ENCODE peak calls at places on chromosome 21, in four cellular contexts. T is HepG2, L is K562, F is GM12878. B is an unnamed sample.

GRCh38 chr21:34630536-34631143 is 15.7 kb upstream of the RCAN1 start:
- DNase-seq in T (peak), F (peak), L (peak), B (peak)

GRCh38 chr21:37060296-37060695 is 12.6 kb downstream of the PIGP start:
- DNase-seq in T (peak), F (no peak), L (no peak), B (peak)

GRCh38 chr21:28737671-28738279 is 254.9 kb downstream of the LTN1 start:
- DNase-seq in L (no peak), T (peak), F (no peak), B (no peak)

GRCh38 chr21:35559128-35559831 is 501.0 kb downstream of the SETD4 start:
- DNase-seq in L (no peak), F (no peak), T (no peak), B (no peak)

GRCh38 chr21:34558166-34558565 is 46.2 kb upstream of the KCNE1 start:
- DNase-seq in L (no peak), T (no peak), F (no peak), B (no peak)

GRCh38 chr21:29105218-29105617 is 25.2 kb upstream of the MAP3K7CL start:
- DNase-seq in F (no peak), T (peak), L (no peak), B (no peak)

GRCh38 chr21:36994501-36995189 is 11.9 kb upstream of the RIPPLY3 start:
- DNase-seq in L (no peak), T (no peak), F (no peak), B (no peak)

GRCh38 chr21:32055305-32055704 is 182.5 kb downstream of the HUNK start:
- DNase-seq in T (no peak), F (no peak), L (no peak), B (no peak)

GRCh38 chr21:34020005-34020847 is 53.2 kb upstream of the MRPS6 start:
- DNase-seq in F (peak), T (peak), L (no peak), B (peak)

GRCh38 chr21:34865922-34866271 is 183.2 kb downstream of the RUNX1 start:
- DNase-seq in F (peak), L (no peak), T (peak), B (no peak)

GRCh38 chr21:20882462-20883415 is 115.5 kb upstream of the NCAM2 start:
- DNase-seq in L (peak), T (no peak), F (no peak), B (no peak)

GRCh38 chr21:29221259-29221744 is 77.4 kb upstream of the BACH1 start:
- DNase-seq in L (no peak), T (no peak), F (no peak), B (no peak)

GRCh38 chr21:37780991-37781983 is 135.0 kb downstream of the KCNJ6 start:
- DNase-seq in F (no peak), T (no peak), L (no peak), B (no peak)

GRCh38 chr21:37828515-37828914 is 87.7 kb downstream of the KCNJ6 start:
- DNase-seq in L (no peak), F (no peak), T (no peak), B (no peak)

GRCh38 chr21:28337319-28337718 is 655.4 kb downstream of the LTN1 start:
- DNase-seq in L (no peak), T (peak), F (no peak), B (peak)

GRCh38 chr21:34552324-34553198 is 40.6 kb upstream of the KCNE1 start:
- DNase-seq in L (no peak), T (no peak), F (no peak), B (no peak)

GRCh38 chr21:36178349-36178748 is 21.7 kb downstream of the DOP1B start:
- DNase-seq in L (no peak), F (no peak), T (no peak), B (no peak)

GRCh38 chr21:25834376-25834775 is 99.6 kb downstream of the GABPA start:
- DNase-seq in T (no peak), F (no peak), L (no peak), B (no peak)

GRCh38 chr21:33968082-33968997 is 52.7 kb upstream of the ATP5PO start:
- DNase-seq in F (no peak), T (peak), L (peak), B (peak)

GRCh38 chr21:24217141-24217540 is 1390.1 kb downstream of the MRPL39 start:
- DNase-seq in F (no peak), T (no peak), L (no peak), B (no peak)

GRCh38 chr21:37874481-37874880 is 41.8 kb downstream of the KCNJ6 start:
- DNase-seq in L (no peak), T (no peak), F (no peak), B (no peak)

GRCh38 chr21:46027855-46028493 is 46.4 kb downstream of the COL6A1 start:
- DNase-seq in T (no peak), L (no peak), F (no peak), B (no peak)

GRCh38 chr21:46029201-46029924 is 47.8 kb downstream of the COL6A1 start:
- DNase-seq in L (no peak), T (no peak), F (no peak), B (no peak)

GRCh38 chr21:46024983-46025860 is 43.7 kb downstream of the COL6A1 start:
- DNase-seq in T (no peak), L (peak), F (no peak), B (no peak)

GRCh38 chr21:46031484-46031883 is 49.9 kb downstream of the COL6A1 start:
- DNase-seq in F (no peak), L (peak), T (no peak), B (no peak)

GRCh38 chr21:46028547-46029200 is 47.1 kb downstream of the COL6A1 start:
- DNase-seq in F (no peak), L (no peak), T (no peak), B (no peak)
- TF ChIP-seq SMC3 in F (no peak), L (no peak), T (no peak), B (no peak)

GRCh38 chr21:17538576-17538975 is 25.7 kb downstream of the CXADR start:
- DNase-seq in T (no peak), F (no peak), L (no peak), B (no peak)

GRCh38 chr21:17539743-17540341 is 27.0 kb downstream of the CXADR start:
- DNase-seq in L (no peak), F (no peak), T (no peak), B (no peak)

GRCh38 chr21:17539323-17539722 is 26.5 kb downstream of the CXADR start:
- DNase-seq in T (no peak), F (no peak), L (no peak), B (no peak)

GRCh38 chr21:17537299-17537698 is 24.5 kb downstream of the CXADR start:
- DNase-seq in T (no peak), F (no peak), L (no peak), B (peak)

GRCh38 chr21:17536381-17536780 is 23.5 kb downstream of the CXADR start:
- DNase-seq in F (no peak), T (no peak), L (no peak), B (no peak)
- TF ChIP-seq POLR2AphosphoS2 in F (no peak), T (no peak), L (no peak), B (no peak)

DNA sequence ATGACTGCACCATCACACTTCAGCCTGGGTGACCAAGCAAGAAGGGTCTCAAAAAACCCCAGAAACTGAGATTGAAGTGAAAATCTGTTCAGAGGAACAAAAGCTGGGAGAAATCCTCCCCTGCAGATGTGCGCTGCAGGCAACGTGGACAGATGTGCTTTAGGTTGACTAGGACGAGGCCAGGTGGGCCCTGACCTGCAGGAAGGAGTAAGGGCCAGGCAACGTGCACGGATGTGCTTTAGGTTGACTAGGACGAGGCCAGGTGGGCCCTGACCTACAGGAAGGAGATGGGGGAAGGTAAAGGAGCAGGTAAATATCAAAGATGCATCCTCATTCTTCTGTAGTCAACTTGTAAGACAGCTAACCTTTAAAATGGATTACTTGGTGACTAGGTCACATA is 2.5 kb upstream of the KRTAP12-1 start:
- DNase-seq in T (no peak), L (no peak), F (no peak), B (no peak)
- TF ChIP-seq SMC3 in T (no peak), L (no peak), F (no peak), B (no peak)

GRCh38 chr21:26923986-26924385 is 42.9 kb downstream of the ADAMTS5 start:
- DNase-seq in F (no peak), L (no peak), T (no peak), B (no peak)
- TF ChIP-seq POLR2AphosphoS2 in F (no peak), L (no peak), T (no peak), B (no peak)

GRCh38 chr21:41045534-41046268 is 122.3 kb upstream of the BACE2 start:
- DNase-seq in T (peak), F (no peak), L (peak), B (no peak)
- TF ChIP-seq SMC3 in T (no peak), F (no peak), L (no peak), B (no peak)

DNA sequence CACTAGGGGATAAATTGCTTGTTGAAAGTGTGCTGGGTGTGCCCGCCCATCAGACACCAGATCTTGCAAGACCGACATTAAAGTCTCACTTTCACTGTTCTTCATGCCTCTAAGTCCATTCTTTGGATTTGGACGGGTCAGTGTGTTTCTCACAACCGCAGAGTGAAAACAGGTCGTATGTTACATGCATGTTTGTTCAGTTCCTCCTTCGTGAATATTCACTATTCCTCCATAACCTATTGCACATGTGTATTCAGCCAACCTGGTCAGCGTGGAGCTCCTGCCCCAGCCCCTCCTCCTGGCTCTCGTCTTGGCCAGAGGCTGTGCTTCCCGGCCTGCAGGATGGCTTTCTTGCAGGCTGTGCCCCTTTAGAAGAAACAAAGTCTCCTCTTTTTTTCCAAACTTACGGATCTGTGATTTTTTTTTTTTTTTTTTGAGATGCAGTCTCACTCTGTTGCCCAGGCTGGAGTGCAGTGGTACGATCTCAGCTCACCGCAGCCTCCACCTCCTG is 2.2 kb upstream of the KRTAP10-6 start:
- DNase-seq in F (no peak), T (no peak), L (no peak), B (no peak)
- TF ChIP-seq POLR2AphosphoS2 in F (no peak), T (no peak), L (no peak), B (no peak)

GRCh38 chr21:30336596-30336995 is 898 bp downstream of the KRTAP27-1 start:
- DNase-seq in T (no peak), F (no peak), L (no peak), B (no peak)
- TF ChIP-seq SMC3 in T (no peak), F (no peak), L (no peak), B (no peak)

DNA sequence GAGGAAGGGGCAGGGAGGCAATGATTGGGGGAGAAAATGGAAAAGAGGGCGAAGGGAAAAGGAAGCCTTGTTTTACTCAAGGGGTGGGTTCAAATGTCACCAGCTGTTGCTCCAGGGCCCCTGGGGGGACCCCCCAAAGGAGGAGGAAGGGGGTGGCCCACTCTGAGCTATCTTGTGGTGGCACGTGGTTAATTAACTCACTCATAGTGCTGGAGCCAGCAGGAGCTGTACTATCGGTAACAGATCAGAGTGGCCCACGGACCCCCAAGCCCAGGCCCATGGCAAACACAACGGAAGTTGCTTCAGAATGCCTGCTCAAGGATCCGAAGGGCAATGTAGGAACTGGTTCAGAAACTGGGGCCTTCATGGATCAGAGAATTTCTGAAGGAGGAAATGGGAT is 7.2 kb downstream of the TFF2 start:
- DNase-seq in L (no peak), F (no peak), T (no peak), B (no peak)
- TF ChIP-seq POLR2AphosphoS2 in L (no peak), F (no peak), T (no peak), B (no peak)

DNA sequence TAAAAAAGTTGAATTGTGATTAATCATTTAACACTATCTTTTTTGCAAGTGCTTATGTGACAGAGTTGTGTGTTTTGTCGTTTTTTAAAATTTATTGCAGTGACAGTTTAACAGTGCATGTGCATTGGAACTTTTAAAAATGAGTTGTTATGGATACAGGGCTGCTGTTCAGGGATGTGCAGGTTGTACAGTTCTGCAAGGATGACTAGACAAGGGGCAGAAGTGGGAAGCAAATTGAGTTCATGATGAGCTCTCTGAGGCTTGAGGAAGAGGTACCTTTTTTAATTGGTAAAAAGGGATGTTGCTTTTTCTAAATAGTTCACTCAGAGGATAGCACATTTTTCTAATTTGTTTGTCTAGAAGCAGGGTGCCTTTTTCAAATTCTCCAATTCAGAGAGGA is 119.4 kb downstream of the USP25 start:
- DNase-seq in F (no peak), T (no peak), L (no peak), B (no peak)
- TF ChIP-seq SMC3 in F (no peak), T (no peak), L (no peak), B (no peak)

DNA sequence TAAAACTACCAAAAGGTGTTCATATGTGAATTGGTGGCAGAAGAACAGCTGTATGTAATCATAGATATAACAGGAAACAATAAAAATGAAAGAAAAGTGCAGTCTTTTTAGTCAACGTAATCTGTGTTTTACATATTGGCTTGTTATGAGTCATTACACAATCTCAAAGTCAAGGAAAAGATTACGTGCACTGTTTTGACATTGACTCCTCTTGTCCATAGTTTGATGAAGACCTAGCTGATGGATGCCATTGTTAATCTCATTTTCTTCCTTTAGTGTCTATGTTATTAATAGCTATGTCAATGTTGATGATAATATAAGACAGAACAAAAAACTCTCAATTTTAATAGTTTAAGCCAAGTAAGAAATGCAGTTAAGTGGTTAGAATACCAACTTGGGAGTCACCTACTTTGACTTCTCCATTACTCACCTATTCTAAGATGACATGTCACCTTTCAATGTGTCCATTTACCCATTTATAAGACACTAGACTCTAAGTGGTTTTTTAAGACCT is 84.5 kb upstream of the SAMSN1 start:
- DNase-seq in T (no peak), L (no peak), F (no peak), B (no peak)
- TF ChIP-seq POLR2AphosphoS2 in T (no peak), L (no peak), F (no peak), B (no peak)

B was measured in A549.